ENCODE peak calls at places on chromosomes 2 and 18, in nine cellular contexts. J is cardiac fibroblast, S is MCF 10A, N is neural progenitor cell, E is T follicular helper cell, R is OCI-LY7, P is IMR-90, O is AG09309, Y is WTC11. Q is an unnamed sample.

GRCh38 chr2:196963961-196964360 is 37.5 kb upstream of the PGAP1 start:
- DNase-seq in J (no peak), S (no peak), N (no peak), E (no peak), R (no peak), P (no peak), O (no peak), Y (no peak), Q (no peak)

GRCh38 chr2:231454361-231454791 is 9.9 kb downstream of the NCL start:
- DNase-seq in J (no peak), S (no peak), N (no peak), E (no peak), R (no peak), P (no peak), O (no peak), Y (no peak), Q (no peak)

GRCh38 chr2:210965472-210965871 is 409.1 kb downstream of the CPS1 start:
- DNase-seq in J (peak; percentile 5), S (peak; percentile 6), N (no peak), E (no peak), R (no peak), P (no peak), O (no peak), Y (no peak), Q (no peak)

GRCh38 chr2:54767921-54768320 is 44.5 kb downstream of the EML6 start:
- DNase-seq in J (peak; percentile 51), S (peak; percentile 47), N (no peak), E (no peak), R (peak; percentile 69), P (peak; percentile 47), O (no peak), Y (no peak), Q (no peak)

GRCh38 chr2:142592171-142592570 is 285.3 kb upstream of the KYNU start:
- DNase-seq in J (no peak), S (no peak), N (no peak), E (no peak), R (no peak), P (no peak), O (no peak), Y (no peak), Q (no peak)

GRCh38 chr2:105179469-105180372 is 61.8 kb upstream of the GPR45 start:
- DNase-seq in J (peak; percentile 76), S (peak; percentile 93), N (peak; percentile 53), E (no peak), R (no peak), P (peak; percentile 71), O (peak; percentile 56), Y (peak; percentile 16), Q (peak; percentile 21)

GRCh38 chr18:76394780-76395476 is 100.1 kb downstream of the ZNF516 start:
- DNase-seq in J (peak; percentile 29), S (peak; percentile 69), N (no peak), E (no peak), R (no peak), P (peak; percentile 76), O (no peak), Y (no peak), Q (peak; percentile 24)

GRCh38 chr2:188238386-188238785 is 53.3 kb upstream of the GULP1 start:
- DNase-seq in J (no peak), S (no peak), N (no peak), E (no peak), R (no peak), P (no peak), O (no peak), Y (no peak), Q (no peak)

GRCh38 chr2:236190674-236191073 is 22.5 kb upstream of the GBX2 start:
- DNase-seq in J (no peak), S (no peak), N (no peak), E (no peak), R (no peak), P (no peak), O (no peak), Y (no peak), Q (no peak)

GRCh38 chr2:8139668-8140202 is 542.1 kb upstream of the ID2 start:
- DNase-seq in J (no peak), S (no peak), N (no peak), E (no peak), R (no peak), P (no peak), O (no peak), Y (no peak), Q (no peak)

GRCh38 chr18:76491801-76492668 is 3.0 kb downstream of the ZNF516 start:
- DNase-seq in J (peak; percentile 41), S (peak; percentile 68), N (peak; percentile 69), E (no peak), R (peak; percentile 23), P (peak; percentile 27), O (no peak), Y (peak; percentile 33), Q (no peak)

GRCh38 chr2:219123356-219124143 is 37.1 kb downstream of the NHEJ1 start:
- DNase-seq in J (no peak), S (no peak), N (no peak), E (no peak), R (no peak), P (no peak), O (no peak), Y (no peak), Q (no peak)

GRCh38 chr2:54565551-54565950 is 109.4 kb downstream of the SPTBN1 start:
- DNase-seq in J (no peak), S (no peak), N (no peak), E (no peak), R (no peak), P (no peak), O (no peak), Y (no peak), Q (no peak)

GRCh38 chr2:50059462-50059861 is 905.1 kb upstream of the FSHR start:
- DNase-seq in J (no peak), S (no peak), N (no peak), E (no peak), R (no peak), P (no peak), O (no peak), Y (no peak), Q (no peak)

GRCh38 chr18:28802546-28802945 is 625.6 kb upstream of the CDH2 start:
- DNase-seq in J (peak; percentile 49), S (no peak), N (no peak), E (no peak), R (no peak), P (peak; percentile 47), O (no peak), Y (no peak), Q (no peak)

GRCh38 chr2:33134086-33134763 is 187.5 kb downstream of the LTBP1 start:
- DNase-seq in J (peak; percentile 95), S (peak; percentile 96), N (peak; percentile 41), E (no peak), R (no peak), P (peak; percentile 99), O (peak; percentile 96), Y (no peak), Q (peak; percentile 93)

GRCh38 chr18:55868909-55869308 is 280.9 kb upstream of the TCF4 start:
- DNase-seq in J (no peak), S (peak; percentile 31), N (no peak), E (no peak), R (no peak), P (peak; percentile 76), O (no peak), Y (no peak), Q (no peak)

GRCh38 chr2:50529600-50530218 is 502.2 kb downstream of the NRXN1 start:
- DNase-seq in J (peak; percentile 68), S (peak; percentile 68), N (peak; percentile 62), E (no peak), R (peak; percentile 51), P (peak; percentile 71), O (peak; percentile 5), Y (no peak), Q (no peak)

GRCh38 chr18:48036191-48036590 is 105.7 kb upstream of the SMAD2 start:
- DNase-seq in J (peak; percentile 24), S (no peak), N (no peak), E (no peak), R (no peak), P (no peak), O (no peak), Y (no peak), Q (no peak)

GRCh38 chr2:229416116-229416694 is 145.1 kb upstream of the PID1 start:
- DNase-seq in J (peak; percentile 98), S (peak; percentile 85), N (no peak), E (no peak), R (no peak), P (peak; percentile 47), O (no peak), Y (no peak), Q (no peak)

GRCh38 chr2:165573534-165574461 is 104.3 kb downstream of the CSRNP3 start:
- DNase-seq in J (peak; percentile 39), S (no peak), N (peak; percentile 92), E (no peak), R (peak; percentile 40), P (no peak), O (no peak), Y (peak; percentile 74), Q (no peak)

GRCh38 chr18:32442575-32442974 is 28.1 kb downstream of the GAREM1 start:
- DNase-seq in J (no peak), S (no peak), N (no peak), E (no peak), R (no peak), P (no peak), O (no peak), Y (no peak), Q (no peak)

GRCh38 chr2:96207778-96208143 is 866 bp downstream of the STARD7 start:
- DNase-seq in J (no peak), S (no peak), N (no peak), E (no peak), R (peak; percentile 31), P (no peak), O (no peak), Y (no peak), Q (no peak)

GRCh38 chr2:8408560-8409460 is 273.0 kb upstream of the ID2 start:
- DNase-seq in J (no peak), S (no peak), N (no peak), E (no peak), R (peak; percentile 31), P (no peak), O (no peak), Y (no peak), Q (no peak)

GRCh38 chr2:211498551-211499205 is 942.3 kb downstream of the CPS1 start:
- DNase-seq in J (no peak), S (no peak), N (no peak), E (no peak), R (no peak), P (no peak), O (no peak), Y (no peak), Q (no peak)

GRCh38 chr18:28134774-28135173 is 42.2 kb downstream of the CDH2 start:
- DNase-seq in J (no peak), S (no peak), N (no peak), E (no peak), R (no peak), P (no peak), O (no peak), Y (no peak), Q (no peak)

GRCh38 chr2:240205348-240205747 is 64.9 kb upstream of the OTOS start:
- DNase-seq in J (peak; percentile 21), S (peak; percentile 93), N (peak; percentile 58), E (no peak), R (no peak), P (peak; percentile 77), O (peak; percentile 16), Y (peak; percentile 20), Q (no peak)

GRCh38 chr2:127293386-127293757 is 572 bp downstream of the ERCC3 start:
- DNase-seq in J (peak; percentile 3), S (peak; percentile 14), N (no peak), E (no peak), R (no peak), P (no peak), O (no peak), Y (no peak), Q (no peak)

Q was measured in GM04503.